ENCODE peak calls at places on chromosomes 4 and X, in four cellular contexts. K is cardiac muscle cell, G is adrenal gland, J is A673. D is an unnamed sample.

GRCh38 chrX:15512401-15512965 is 11.9 kb downstream of the BMX start:
- DNase-seq in J (no peak), K (no peak), G (no peak), D (peak; percentile 12)

GRCh38 chr4:17613761-17614415 is 553 bp upstream of the MED28 start:
- DNase-seq in K (peak; percentile 68), J (peak; percentile 6), G (no peak), D (peak; percentile 27)

GRCh38 chr4:168585168-168586091 is 88.6 kb downstream of the PALLD start:
- DNase-seq in J (peak; percentile 91), K (peak; percentile 90), G (peak; percentile 71), D (no peak)

GRCh38 chr4:41359069-41359769 is 102.5 kb downstream of the UCHL1 start:
- DNase-seq in J (peak; percentile 9), K (no peak), G (no peak), D (no peak)

GRCh38 chr4:105061720-105062119 is 85.0 kb upstream of the TET2 start:
- DNase-seq in K (no peak), J (peak; percentile 81), G (no peak), D (no peak)

GRCh38 chr4:39883645-39884044 is 94.1 kb downstream of the PDS5A start:
- DNase-seq in J (no peak), K (peak; percentile 27), G (no peak), D (no peak)

GRCh38 chr4:17336524-17336941 is 175.4 kb downstream of the QDPR start:
- DNase-seq in J (no peak), K (peak; percentile 52), G (peak; percentile 21), D (no peak)

GRCh38 chr4:133694416-133694815 is 507.2 kb downstream of the PABPC4L start:
- DNase-seq in G (no peak), K (peak; percentile 35), J (no peak), D (no peak)

GRCh38 chrX:43882294-43882681 is at the start of gene MAOB:
- DNase-seq in J (peak; percentile 10), G (peak; percentile 49), K (no peak), D (no peak)

GRCh38 chrX:14712096-14712495 is 160.8 kb downstream of the FANCB start:
- DNase-seq in K (no peak), G (no peak), J (peak; percentile 10), D (no peak)

GRCh38 chrX:24658421-24658820 is 11.3 kb upstream of the PCYT1B start:
- DNase-seq in J (no peak), K (peak; percentile 52), G (no peak), D (no peak)

GRCh38 chrX:110180928-110181310 is 137.0 kb downstream of the AMMECR1 start:
- DNase-seq in K (peak; percentile 11), J (peak; percentile 52), G (no peak), D (no peak)

GRCh38 chrX:110178179-110178865 is 139.6 kb downstream of the AMMECR1 start:
- DNase-seq in G (no peak), K (no peak), J (peak; percentile 60), D (no peak)

GRCh38 chr4:84484274-84484673 is 14.8 kb downstream of the NKX6-1 start:
- DNase-seq in K (no peak), J (no peak), G (no peak), D (no peak)

DNA sequence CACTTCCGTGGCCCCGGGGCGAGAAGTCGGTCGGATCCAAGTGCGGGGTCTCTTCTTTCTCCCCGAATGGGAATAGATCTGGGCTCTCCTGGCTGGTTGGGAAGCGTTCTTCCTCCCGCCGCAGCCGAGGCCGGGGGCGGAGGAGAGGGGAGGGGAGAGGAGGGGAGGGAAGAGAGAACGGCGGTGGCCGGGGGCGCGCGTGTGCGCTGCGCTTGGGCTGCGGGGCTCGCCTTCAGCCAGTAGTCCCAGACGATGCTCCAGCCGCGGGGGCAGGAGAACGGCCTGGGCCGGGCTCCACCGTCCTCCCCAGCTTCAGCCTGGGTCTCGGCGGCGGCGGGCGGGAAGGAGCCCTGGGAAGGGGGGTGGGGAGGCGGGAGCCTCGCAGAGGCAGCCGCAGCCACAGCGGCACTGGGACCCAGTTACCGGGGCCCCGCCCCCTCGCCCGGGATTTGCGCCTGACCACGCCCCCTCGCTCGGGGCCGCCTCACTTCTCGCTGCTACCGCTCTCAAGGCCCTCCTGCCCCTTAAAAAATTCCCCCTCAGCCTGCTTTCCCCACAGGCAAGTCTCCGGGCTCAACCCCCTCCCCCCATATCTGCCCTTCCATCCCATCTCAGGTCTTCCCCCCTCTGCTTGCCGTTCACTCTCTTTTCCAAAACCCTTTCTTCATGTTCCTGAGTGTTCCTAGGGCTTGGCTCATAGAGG is at the start of gene FGD1:
- DNase-seq in J (peak; percentile 72), G (peak; percentile 74), K (peak; percentile 71), D (no peak)
- H3K27ac ChIP-seq in J (peak within 1 kb of the TSS; percentile 85), G (no peak within 1 kb of the TSS), K (peak within 1 kb of the TSS; percentile 86), D (peak within 1 kb of the TSS; percentile 10)

GRCh38 chr4:86939123-86939522 is 4.3 kb downstream of the AFF1 start:
- DNase-seq in K (no peak), G (no peak), J (no peak), D (no peak)
- H3K27ac ChIP-seq in K (no peak overlapping the region), G (no peak overlapping the region), J (no peak overlapping the region), D (no peak overlapping the region)

GRCh38 chr4:138689593-138689992 is 326.0 kb upstream of the NOCT start:
- DNase-seq in G (no peak), K (no peak), J (no peak), D (no peak)

GRCh38 chr4:138689182-138689546 is 326.4 kb upstream of the NOCT start:
- DNase-seq in J (no peak), K (no peak), G (no peak), D (no peak)

GRCh38 chr4:138688531-138689181 is 326.9 kb upstream of the NOCT start:
- DNase-seq in J (no peak), K (no peak), G (no peak), D (no peak)

GRCh38 chr4:138681000-138681604 is 334.5 kb upstream of the NOCT start:
- DNase-seq in K (peak; percentile 83), J (peak; percentile 80), G (peak; percentile 91), D (peak; percentile 14)

DNA sequence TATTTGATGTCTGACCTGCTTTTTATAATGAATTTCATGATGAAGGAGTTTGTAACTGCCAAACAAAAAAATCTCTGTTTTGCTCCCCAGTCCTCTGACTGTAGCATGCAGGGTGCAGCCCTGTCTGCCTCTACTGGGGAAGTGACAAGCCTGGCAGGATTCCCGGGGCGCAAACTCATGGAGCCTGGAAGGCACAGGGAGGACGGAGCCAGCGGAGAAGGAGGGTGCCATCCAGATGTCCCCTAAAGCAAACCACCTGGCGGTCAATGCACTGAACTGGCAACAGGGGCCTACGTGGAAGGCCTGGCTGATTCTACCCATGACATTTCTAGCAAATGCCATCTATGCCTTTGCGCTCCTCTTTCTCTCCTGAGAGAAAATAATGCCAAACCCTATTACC is 329.5 kb upstream of the NOCT start:
- DNase-seq in J (no peak), K (no peak), G (no peak), D (no peak)
- H3K27ac ChIP-seq in J (no peak overlapping the region), K (peak overlapping the region; percentile 4), G (no peak overlapping the region), D (no peak overlapping the region)

GRCh38 chrX:33086886-33087285 is 124.5 kb downstream of the DMD start:
- DNase-seq in J (no peak), G (no peak), K (no peak), D (no peak)

GRCh38 chrX:33082371-33082770 is 129.0 kb downstream of the DMD start:
- DNase-seq in J (no peak), G (no peak), K (no peak), D (no peak)

DNA sequence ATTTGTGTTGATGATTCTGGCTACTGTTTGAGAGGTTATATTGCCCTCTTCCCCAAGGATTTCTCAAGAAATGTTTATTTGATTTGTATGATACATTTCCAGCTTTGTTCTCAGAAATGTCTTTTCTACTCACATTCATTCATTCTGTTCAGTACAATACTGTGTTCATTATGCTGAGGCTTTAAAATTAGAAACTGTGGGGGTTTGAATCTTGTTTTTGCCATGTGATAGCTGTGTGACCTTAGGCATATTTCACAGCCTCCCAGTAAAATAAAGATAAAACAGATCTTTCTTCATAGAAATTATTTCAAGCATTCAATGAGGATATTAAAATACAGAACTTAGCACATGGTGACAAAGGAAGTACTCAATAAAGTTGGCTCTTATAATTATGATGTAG is 123.9 kb downstream of the DMD start:
- DNase-seq in G (no peak), K (no peak), J (no peak), D (no peak)
- H3K27ac ChIP-seq in G (no peak overlapping the region), K (no peak overlapping the region), J (no peak overlapping the region), D (no peak overlapping the region)

DNA sequence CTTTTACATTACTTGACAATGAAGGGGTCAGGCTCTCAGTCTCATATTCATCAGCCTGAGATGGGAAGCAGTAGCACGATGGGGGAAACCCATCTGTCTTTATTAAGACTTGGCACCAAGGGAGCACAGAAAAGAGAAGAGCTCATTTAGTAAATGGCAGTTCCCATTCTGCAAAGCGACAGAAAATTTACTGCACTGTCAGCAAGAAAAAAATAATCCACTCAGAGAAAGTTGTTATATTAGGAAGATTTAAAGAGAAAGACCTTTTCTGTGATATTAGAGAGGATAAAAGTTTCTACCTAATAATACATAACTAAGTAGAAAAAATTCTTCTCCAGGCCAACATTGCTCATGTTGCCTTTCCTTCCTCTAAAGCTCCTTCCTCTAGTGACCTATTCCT is 7.9 kb upstream of the SERTM2 start:
- DNase-seq in J (no peak), G (no peak), K (no peak), D (no peak)
- H3K27ac ChIP-seq in J (no peak overlapping the region), G (no peak overlapping the region), K (no peak overlapping the region), D (no peak overlapping the region)

DNA sequence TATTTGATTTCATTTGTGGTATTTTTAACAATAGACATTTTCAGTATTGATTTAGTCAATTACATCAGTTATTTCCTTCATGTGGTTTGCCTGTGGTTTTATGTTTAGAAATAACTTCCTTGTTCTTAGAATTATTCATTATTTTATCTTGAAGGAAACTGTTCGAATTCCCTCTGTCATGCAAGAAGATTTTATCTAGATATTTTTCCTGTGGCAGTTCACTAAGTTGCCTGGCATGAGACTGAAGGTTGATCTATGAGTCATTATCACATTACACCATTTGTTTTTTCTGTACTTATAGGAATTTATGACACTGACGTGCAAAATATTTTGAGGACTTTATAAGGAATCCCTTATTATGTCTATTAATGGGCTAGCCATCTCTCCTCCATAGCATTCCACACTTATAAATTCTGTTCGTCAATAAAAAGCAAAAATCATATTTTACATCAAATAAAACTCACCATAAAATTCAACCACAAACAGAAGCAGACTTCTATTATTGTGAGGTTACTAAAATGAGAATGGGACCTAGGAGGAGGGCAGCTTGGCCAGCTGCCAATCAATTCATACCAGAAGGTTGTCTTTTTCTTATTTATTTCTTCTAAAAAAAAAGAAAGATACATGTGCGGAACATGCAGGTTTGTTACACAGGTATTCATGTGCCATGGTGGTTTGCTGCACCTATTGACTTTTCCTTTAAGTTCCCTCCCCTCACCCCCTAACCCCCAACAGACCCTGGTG is 179.0 kb downstream of the KCNIP4 start:
- DNase-seq in J (no peak), K (peak; percentile 70), G (no peak), D (peak; percentile 76)
- H3K27ac ChIP-seq in J (no peak overlapping the region), K (no peak overlapping the region), G (peak overlapping the region; percentile 7), D (peak overlapping the region; percentile 85)

D was measured in epithelial cell of prostate.